ENCODE peak calls at places on chromosomes 6 and 20, in ten cellular contexts. S is brain microvascular endothelial cell; P is colonic mucosa; Q is kidney epithelial cell; F is dorsolateral prefrontal cortex; K is mammary epithelial cell; B is HL-60; N is CD8-positive, alpha-beta T cell; U is body of pancreas; V is lower lobe of right lung. X is an unnamed sample.
A peak's percentile ranks its signal among the peaks of the same experiment; 100 is the strongest.

GRCh38 chr20:34525709-34526416 is 9.6 kb downstream of the DYNLRB1 start:
- DNase-seq in S (peak; percentile 98), V (peak; percentile 77), P (peak; percentile 87), U (peak; percentile 90), Q (peak; percentile 99), N (no peak), K (peak; percentile 99), F (no peak), B (no peak), X (no peak)

GRCh38 chr6:15953152-15953880 is 175.6 kb upstream of the MYLIP start:
- DNase-seq in N (no peak), F (no peak), V (no peak), K (no peak), B (no peak), S (peak; percentile 6), P (no peak), U (no peak), Q (no peak), X (no peak)

GRCh38 chr6:2695464-2696095 is 55.1 kb downstream of the MYLK4 start:
- DNase-seq in K (peak; percentile 38), U (no peak), B (no peak), P (no peak), N (no peak), Q (no peak), S (no peak), F (no peak), V (no peak), X (no peak)

GRCh38 chr6:34472425-34472824 is 6.5 kb downstream of the PACSIN1 start:
- DNase-seq in S (no peak), P (no peak), Q (no peak), N (no peak), B (no peak), F (no peak), V (no peak), U (no peak), K (no peak), X (no peak)

GRCh38 chr6:139711714-139712585 is 337.5 kb upstream of the CITED2 start:
- DNase-seq in K (peak; percentile 53), F (no peak), U (no peak), P (no peak), V (no peak), B (no peak), Q (no peak), N (no peak), S (peak; percentile 43), X (no peak)

GRCh38 chr20:3616250-3616649 is 46.9 kb downstream of the GFRA4 start:
- DNase-seq in P (no peak), K (peak; percentile 53), S (no peak), Q (peak; percentile 43), F (no peak), N (no peak), U (peak; percentile 36), V (peak; percentile 80), B (no peak), X (no peak)

GRCh38 chr6:53109612-53110011 is 39.0 kb downstream of the GCM1 start:
- DNase-seq in K (no peak), N (no peak), P (no peak), U (no peak), B (no peak), F (no peak), Q (no peak), S (no peak), V (no peak), X (no peak)

GRCh38 chr6:53573299-53573698 is 28.4 kb upstream of the GCLC start:
- DNase-seq in F (no peak), B (no peak), N (no peak), Q (no peak), P (no peak), S (no peak), U (no peak), V (no peak), K (no peak), X (peak; percentile 0)

GRCh38 chr6:22145823-22146379 is 150.9 kb downstream of the PRL start:
- DNase-seq in B (no peak), S (peak; percentile 53), U (no peak), V (no peak), Q (peak; percentile 61), F (peak; percentile 87), P (peak; percentile 26), N (no peak), K (peak; percentile 17), X (no peak)

GRCh38 chr20:34316191-34316814 is 13.1 kb upstream of the AHCY start:
- DNase-seq in U (no peak), P (no peak), B (no peak), S (peak; percentile 35), V (peak; percentile 24), N (no peak), K (peak; percentile 85), F (no peak), Q (no peak), X (no peak)

GRCh38 chr20:1422756-1423155 is 29.9 kb upstream of the FKBP1A start:
- DNase-seq in V (no peak), F (no peak), P (no peak), U (no peak), K (no peak), S (no peak), B (no peak), Q (no peak), N (no peak), X (no peak)

GRCh38 chr20:1423206-1423605 is 30.4 kb upstream of the FKBP1A start:
- DNase-seq in S (no peak), B (no peak), Q (no peak), V (no peak), N (no peak), U (no peak), F (no peak), P (no peak), K (no peak), X (no peak)

GRCh38 chr20:1426231-1426849 is 33.5 kb upstream of the FKBP1A start:
- DNase-seq in S (no peak), Q (no peak), F (no peak), P (no peak), K (no peak), V (no peak), B (no peak), N (no peak), U (no peak), X (no peak)

GRCh38 chr20:1424336-1424735 is 31.5 kb upstream of the FKBP1A start:
- DNase-seq in P (no peak), N (no peak), S (no peak), V (no peak), F (no peak), B (no peak), U (no peak), K (peak; percentile 67), Q (no peak), X (no peak)

GRCh38 chr20:1423625-1424106 is 30.8 kb upstream of the FKBP1A start:
- DNase-seq in Q (no peak), B (peak; percentile 57), V (peak; percentile 53), F (peak; percentile 39), K (no peak), N (no peak), P (peak; percentile 63), U (peak; percentile 85), S (peak; percentile 78), X (no peak)
- TF ChIP-seq CTCF in Q (no peak), B (no peak), V (no peak), F (no peak), K (no peak), N (no peak), P (no peak), U (no peak), S (peak; percentile 48), X (peak; percentile 11)

GRCh38 chr6:86937219-86938079 is at the start of gene HTR1E:
- DNase-seq in N (no peak), U (peak; percentile 65), K (peak; percentile 23), B (no peak), Q (no peak), V (no peak), F (peak; percentile 75), P (no peak), S (peak; percentile 31), X (peak; percentile 13)

GRCh38 chr6:86938814-86939213 is 1.5 kb downstream of the HTR1E start:
- DNase-seq in Q (no peak), B (no peak), K (no peak), N (no peak), U (no peak), F (no peak), V (no peak), S (no peak), P (no peak), X (no peak)

GRCh38 chr6:86943819-86944407 is 6.6 kb downstream of the HTR1E start:
- DNase-seq in P (no peak), K (no peak), S (no peak), N (no peak), V (no peak), Q (no peak), U (peak; percentile 37), F (no peak), B (no peak), X (no peak)

GRCh38 chr6:86942761-86943526 is 5.6 kb downstream of the HTR1E start:
- DNase-seq in N (no peak), B (no peak), U (no peak), S (no peak), V (no peak), K (no peak), P (no peak), Q (no peak), F (no peak), X (no peak)
- H3K27me3 ChIP-seq in N (no peaks in the 10 kb centered on the region), B (peaks cover 5% of the 10 kb centered on the region), U (no peaks in the 10 kb centered on the region), S (peaks cover 5% of the 10 kb centered on the region), V (peaks cover 16% of the 10 kb centered on the region), K (peaks cover 5% of the 10 kb centered on the region), P (no peaks in the 10 kb centered on the region), Q (peaks cover 9% of the 10 kb centered on the region), F (no peaks in the 10 kb centered on the region), X (no peaks in the 10 kb centered on the region)

DNA sequence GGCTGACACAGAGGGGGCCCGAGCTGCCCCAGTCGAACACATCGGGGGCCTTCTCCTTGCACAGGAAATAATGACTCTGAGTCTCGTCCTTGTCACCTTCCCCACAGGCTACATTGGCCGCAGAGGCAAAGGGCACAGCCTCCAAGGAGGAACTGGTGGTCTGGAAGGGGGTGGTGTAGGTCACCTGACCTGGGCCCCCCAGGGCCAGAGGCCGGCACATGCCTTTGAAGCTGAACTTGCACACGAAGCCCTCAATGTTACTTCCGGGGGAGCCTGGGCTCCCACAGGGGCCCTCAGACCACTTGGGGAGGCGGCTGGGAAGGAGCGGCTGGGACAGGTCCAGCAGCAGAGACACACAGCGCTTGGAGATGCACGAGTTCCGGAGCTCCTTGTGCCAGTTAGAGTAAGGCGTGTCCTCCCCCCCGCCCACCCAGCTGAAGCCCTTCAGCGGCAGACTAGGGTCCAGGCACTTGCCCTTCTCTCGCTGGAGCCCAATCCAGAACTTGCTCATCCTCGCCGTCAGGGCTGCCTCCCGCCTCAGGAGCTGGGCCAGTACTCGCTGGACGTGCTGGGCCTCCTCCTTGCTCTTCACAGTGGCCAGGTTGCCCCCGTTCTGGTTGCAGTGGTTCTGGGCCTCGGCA is 589 bp downstream of the CD93 start:
- DNase-seq in P (no peak), B (no peak), Q (no peak), S (no peak), V (peak; percentile 53), N (no peak), F (no peak), K (no peak), U (no peak), X (no peak)
- H3K4me3 ChIP-seq in P (peak overlapping the region; percentile 15), B (no peak overlapping the region), Q (no peak overlapping the region), S (no peak overlapping the region), V (peak overlapping the region; percentile 56), N (no peak overlapping the region), F (no peak overlapping the region), K (no peak overlapping the region), U (no peak overlapping the region), X (peak overlapping the region; percentile 31)

GRCh38 chr6:154039231-154039842 is at the start of gene OPRM1:
- DNase-seq in P (no peak), Q (peak; percentile 7), K (peak; percentile 24), U (peak; percentile 41), N (no peak), S (peak; percentile 38), B (no peak), F (peak; percentile 47), V (peak; percentile 46), X (peak; percentile 17)

GRCh38 chr6:154041001-154041400 is 2.0 kb downstream of the OPRM1 start:
- DNase-seq in V (no peak), B (no peak), P (no peak), N (no peak), S (no peak), F (no peak), K (no peak), Q (no peak), U (no peak), X (no peak)
- TF ChIP-seq CTCF in V (no peak), B (no peak), P (no peak), N (no peak), S (no peak), F (no peak), K (no peak), Q (no peak), U (no peak), X (no peak)